ENCODE peak calls at places on chromosomes 1 and 21, in nine cellular contexts. D, C, Z, B, U, G, F, H and E are unnamed samples.

GRCh38 chr1:159889202-159889601 is 10.8 kb downstream of the CFAP45 start:
- DNase-seq in D (no peak), C (no peak), Z (no peak), B (no peak), U (no peak), G (no peak), F (no peak), H (no peak), E (no peak)

GRCh38 chr1:211938473-211939080 is 96.8 kb downstream of the INTS7 start:
- DNase-seq in D (no peak), C (no peak), Z (no peak), B (peak), U (no peak), G (no peak), F (no peak), H (no peak), E (no peak)

GRCh38 chr1:152112101-152112884 is 3.0 kb downstream of the TCHH start:
- DNase-seq in D (peak), C (no peak), Z (no peak), B (peak), U (no peak), G (peak), F (no peak), H (peak), E (peak)

GRCh38 chr1:173093721-173094450 is 43.1 kb upstream of the TNFSF18 start:
- DNase-seq in D (no peak), C (no peak), Z (no peak), B (no peak), U (no peak), G (no peak), F (no peak), H (no peak), E (no peak)

GRCh38 chr1:38489844-38490270 is 369.7 kb downstream of the RRAGC start:
- DNase-seq in D (peak), C (no peak), Z (no peak), B (peak), U (no peak), G (peak), F (no peak), H (no peak), E (peak)

GRCh38 chr1:192633533-192634258 is 2.3 kb upstream of the RGS13 start:
- DNase-seq in D (no peak), C (no peak), Z (no peak), B (no peak), U (no peak), G (no peak), F (no peak), H (no peak), E (no peak)

GRCh38 chr1:228987736-228988506 is 252.6 kb downstream of the RHOU start:
- DNase-seq in D (no peak), C (peak), Z (no peak), B (no peak), U (no peak), G (no peak), F (no peak), H (no peak), E (no peak)

GRCh38 chr21:42153046-42153685 is 65.8 kb upstream of the ABCG1 start:
- DNase-seq in D (no peak), C (peak), Z (no peak), B (no peak), U (peak), G (no peak), F (no peak), H (no peak), E (no peak)

GRCh38 chr1:54809496-54810074 is 8.5 kb upstream of the TTC22 start:
- DNase-seq in D (no peak), C (no peak), Z (no peak), B (no peak), U (no peak), G (peak), F (no peak), H (no peak), E (no peak)

GRCh38 chr1:87968259-87968955 is 639.7 kb downstream of the LMO4 start:
- DNase-seq in D (no peak), C (no peak), Z (no peak), B (peak), U (no peak), G (no peak), F (peak), H (peak), E (no peak)

GRCh38 chr1:3614755-3615742 is 3.7 kb upstream of the MEGF6 start:
- DNase-seq in D (no peak), C (no peak), Z (peak), B (no peak), U (no peak), G (no peak), F (no peak), H (no peak), E (no peak)

GRCh38 chr1:211474426-211474825 is 17.5 kb downstream of the RD3 start:
- DNase-seq in D (no peak), C (no peak), Z (no peak), B (peak), U (no peak), G (no peak), F (no peak), H (no peak), E (no peak)

GRCh38 chr1:209805875-209806760 is at the start of gene IRF6:
- DNase-seq in D (peak), C (peak), Z (no peak), B (peak), U (no peak), G (peak), F (peak), H (peak), E (peak)

GRCh38 chr1:227844320-227845114 is 29.0 kb downstream of the PRSS38 start:
- DNase-seq in D (no peak), C (no peak), Z (no peak), B (no peak), U (no peak), G (no peak), F (no peak), H (no peak), E (no peak)

GRCh38 chr1:9732123-9732971 is 80.8 kb downstream of the PIK3CD start:
- DNase-seq in D (no peak), C (no peak), Z (no peak), B (no peak), U (no peak), G (no peak), F (no peak), H (no peak), E (no peak)

GRCh38 chr1:70290248-70290647 is 64.3 kb downstream of the ANKRD13C start:
- DNase-seq in D (no peak), C (no peak), Z (no peak), B (peak), U (no peak), G (no peak), F (no peak), H (no peak), E (no peak)

GRCh38 chr1:16124377-16125087 is 31.3 kb downstream of the EPHA2 start:
- DNase-seq in D (no peak), C (peak), Z (no peak), B (no peak), U (no peak), G (peak), F (no peak), H (peak), E (no peak)

GRCh38 chr1:22418852-22419480 is 32.7 kb upstream of the ZBTB40 start:
- DNase-seq in D (no peak), C (no peak), Z (no peak), B (peak), U (no peak), G (no peak), F (no peak), H (no peak), E (no peak)

GRCh38 chr1:17668195-17668594 is 86.9 kb upstream of the ACTL8 start:
- DNase-seq in D (no peak), C (no peak), Z (no peak), B (no peak), U (no peak), G (no peak), F (no peak), H (no peak), E (no peak)

GRCh38 chr1:94707321-94708298 is 112.5 kb upstream of the SLC44A3 start:
- DNase-seq in D (no peak), C (no peak), Z (no peak), B (peak), U (no peak), G (peak), F (no peak), H (peak), E (no peak)

GRCh38 chr1:188386666-188387065 is 1557.9 kb downstream of the PLA2G4A start:
- DNase-seq in D (no peak), C (no peak), Z (no peak), B (peak), U (no peak), G (no peak), F (no peak), H (no peak), E (no peak)

GRCh38 chr21:10272216-10272615 is 249.2 kb upstream of the TPTE start:
- DNase-seq in D (no peak), C (peak), Z (no peak), B (no peak), U (no peak), G (no peak), F (no peak), H (peak), E (peak)

GRCh38 chr21:27633631-27634030 is 666.7 kb upstream of the ADAMTS5 start:
- DNase-seq in D (no peak), C (no peak), Z (no peak), B (peak), U (no peak), G (no peak), F (no peak), H (no peak), E (no peak)

GRCh38 chr1:115539736-115540135 is 102.0 kb upstream of the VANGL1 start:
- DNase-seq in D (no peak), C (no peak), Z (no peak), B (peak), U (no peak), G (no peak), F (no peak), H (no peak), E (no peak)

GRCh38 chr21:30408782-30409494 is 13.1 kb downstream of the KRTAP13-1 start:
- DNase-seq in D (peak), C (no peak), Z (no peak), B (peak), U (no peak), G (peak), F (no peak), H (peak), E (peak)

GRCh38 chr1:2212542-2213491 is 15.3 kb upstream of the SKI start:
- DNase-seq in D (peak), C (peak), Z (no peak), B (peak), U (peak), G (peak), F (peak), H (peak), E (peak)
- TF ChIP-seq CTCF in D (no peak), C (peak), Z (no peak), B (peak), U (peak), G (no peak), F (peak), H (peak), E (no peak)

GRCh38 chr1:109609881-109610280 is 9.5 kb downstream of the GNAT2 start:
- DNase-seq in D (no peak), C (no peak), Z (no peak), B (no peak), U (no peak), G (no peak), F (no peak), H (no peak), E (no peak)

GRCh38 chr1:109611308-109611950 is 8.0 kb downstream of the GNAT2 start:
- DNase-seq in D (no peak), C (no peak), Z (no peak), B (no peak), U (no peak), G (no peak), F (no peak), H (no peak), E (no peak)

GRCh38 chr1:109613396-109614147 is 5.8 kb downstream of the GNAT2 start:
- DNase-seq in D (no peak), C (no peak), Z (no peak), B (peak), U (no peak), G (no peak), F (no peak), H (no peak), E (no peak)

GRCh38 chr1:109611951-109612310 is 7.5 kb downstream of the GNAT2 start:
- DNase-seq in D (no peak), C (no peak), Z (no peak), B (no peak), U (no peak), G (no peak), F (no peak), H (no peak), E (no peak)

DNA sequence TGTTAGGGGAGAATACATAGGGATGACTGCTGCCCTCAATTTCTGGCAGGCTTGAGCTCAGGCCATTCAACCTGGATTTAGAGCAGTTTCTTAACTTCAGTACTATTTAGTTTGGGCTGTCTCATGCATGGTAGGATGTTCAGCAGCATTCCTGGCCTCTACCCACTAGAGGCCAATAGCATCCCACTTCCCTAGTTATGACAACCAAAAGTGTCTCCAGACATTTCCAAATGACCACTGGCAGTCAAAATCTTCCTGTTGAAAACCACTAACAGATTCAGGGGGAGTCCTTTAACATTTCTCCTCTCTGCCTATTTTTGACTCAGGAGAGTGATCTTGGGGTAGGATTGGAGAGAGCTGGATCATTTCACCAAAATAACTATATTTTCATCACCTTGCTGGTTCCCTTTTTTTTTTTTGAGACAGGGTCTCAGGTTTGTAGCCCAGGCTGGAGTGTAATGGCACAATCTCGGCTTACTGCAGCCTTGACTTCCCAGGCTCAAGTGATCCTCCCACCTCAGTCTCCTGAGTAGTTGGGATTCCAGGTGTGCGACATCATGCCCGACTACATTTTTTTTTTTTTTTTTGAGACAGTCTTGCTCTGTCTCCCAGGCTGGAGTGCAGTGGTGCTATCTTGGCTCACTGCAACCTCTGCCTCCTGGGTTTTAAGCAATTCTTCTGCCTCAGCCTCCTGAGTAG is 8.7 kb downstream of the GNAT2 start:
- DNase-seq in D (no peak), C (no peak), Z (no peak), B (no peak), U (no peak), G (no peak), F (no peak), H (no peak), E (no peak)
- TF ChIP-seq CTCF in D (no peak), C (no peak), Z (no peak), B (no peak), U (no peak), G (no peak), F (no peak), H (no peak), E (no peak)

DNA sequence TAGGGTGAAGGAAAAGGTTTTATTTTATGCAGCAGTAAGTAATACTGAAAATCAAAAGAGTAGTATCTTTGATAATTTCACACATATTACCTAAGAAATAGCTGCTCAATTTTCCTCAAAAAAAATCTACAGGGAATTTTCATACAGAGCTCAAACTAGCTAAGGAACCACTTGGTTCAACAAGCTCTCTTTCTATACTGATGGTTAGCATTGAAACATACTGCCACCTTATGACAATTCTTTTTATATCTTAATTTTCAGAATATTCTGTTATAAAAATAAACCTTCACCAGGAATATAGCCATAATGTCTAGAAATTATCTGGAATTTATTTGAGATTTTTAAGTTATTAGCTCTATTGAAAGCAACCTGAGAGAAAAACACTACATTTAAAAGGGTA is 142.1 kb downstream of the DPYD start:
- DNase-seq in D (no peak), C (no peak), Z (no peak), B (peak), U (no peak), G (no peak), F (no peak), H (no peak), E (no peak)
- TF ChIP-seq CTCF in D (no peak), C (peak), Z (no peak), B (no peak), U (no peak), G (no peak), F (no peak), H (no peak), E (no peak)

GRCh38 chr1:230301322-230301721 is 124.8 kb downstream of the PGBD5 start:
- DNase-seq in D (no peak), C (no peak), Z (no peak), B (no peak), U (no peak), G (peak), F (no peak), H (no peak), E (no peak)

GRCh38 chr1:230301820-230302219 is 124.3 kb downstream of the PGBD5 start:
- DNase-seq in D (no peak), C (no peak), Z (no peak), B (no peak), U (no peak), G (peak), F (no peak), H (no peak), E (no peak)

GRCh38 chr1:230300322-230301301 is 125.5 kb downstream of the PGBD5 start:
- DNase-seq in D (no peak), C (no peak), Z (no peak), B (no peak), U (no peak), G (peak), F (no peak), H (no peak), E (no peak)

GRCh38 chr1:230303822-230304221 is 122.3 kb downstream of the PGBD5 start:
- DNase-seq in D (no peak), C (no peak), Z (no peak), B (peak), U (no peak), G (no peak), F (no peak), H (no peak), E (no peak)

DNA sequence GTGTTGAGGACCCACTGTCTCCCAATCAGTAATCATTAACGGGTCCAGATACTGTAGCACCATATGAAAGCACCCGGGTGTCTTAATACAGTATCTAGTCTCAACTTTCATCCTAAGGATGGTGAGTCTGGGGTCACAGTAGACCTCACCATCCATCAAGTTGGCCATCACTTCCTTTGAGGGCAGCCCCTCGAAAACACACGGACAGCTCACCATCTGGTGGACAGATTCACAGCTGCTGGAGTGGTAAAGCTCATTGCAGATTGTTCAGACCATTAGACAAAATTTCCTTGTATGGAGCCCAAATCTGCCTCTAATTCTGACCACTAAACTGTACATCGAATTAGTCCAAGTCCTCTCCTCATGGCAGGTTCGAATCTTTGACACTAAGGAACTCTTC is 123.1 kb downstream of the PGBD5 start:
- DNase-seq in D (no peak), C (no peak), Z (no peak), B (peak), U (no peak), G (no peak), F (no peak), H (no peak), E (no peak)
- TF ChIP-seq CTCF in D (no peak), C (no peak), Z (no peak), B (no peak), U (no peak), G (no peak), F (no peak), H (no peak), E (no peak)

DNA sequence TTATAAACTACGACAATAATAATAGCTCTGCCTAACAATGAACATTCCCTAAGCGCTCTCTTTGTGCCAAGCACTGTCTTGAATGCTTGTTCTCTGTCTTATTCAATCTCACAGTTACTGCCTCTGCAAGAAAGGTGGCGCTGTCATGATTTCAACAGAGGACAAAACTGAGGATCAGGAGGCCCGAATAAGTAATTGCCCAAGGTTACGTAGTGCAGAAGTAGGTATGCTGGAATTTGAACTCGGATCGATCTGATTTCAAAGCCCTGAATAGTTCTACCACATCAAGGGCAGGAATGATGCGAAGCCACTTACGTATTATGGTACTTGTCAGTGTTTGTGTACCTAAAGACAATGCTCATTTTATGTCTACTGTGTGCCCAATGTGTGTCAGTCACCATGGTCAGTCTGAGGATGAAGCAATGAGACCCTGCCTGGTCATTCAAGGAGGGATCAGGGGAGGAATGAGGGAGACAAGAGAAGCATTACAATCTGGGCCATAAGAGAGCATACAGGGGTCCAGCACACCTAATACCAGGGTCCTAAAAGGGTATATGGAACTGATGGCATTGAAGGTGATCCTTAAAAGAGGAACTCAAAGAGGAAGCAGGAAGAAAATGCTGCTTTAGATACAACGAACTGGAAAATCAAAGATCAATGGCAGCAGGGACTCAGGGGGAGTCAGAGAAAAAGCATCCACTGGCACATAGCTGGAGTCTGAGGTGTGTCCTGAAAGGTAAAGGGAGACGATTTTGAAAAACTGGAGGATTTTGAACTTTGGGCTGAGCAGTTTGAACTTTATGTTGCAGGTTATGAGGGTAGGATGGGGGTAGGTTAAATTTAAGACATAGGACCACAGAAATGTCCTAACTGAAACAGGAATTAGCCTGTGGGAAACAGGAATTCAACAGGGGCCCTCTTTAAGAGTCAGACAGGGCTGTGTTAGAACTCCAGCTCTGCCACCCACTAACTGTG is 389.1 kb downstream of the PLPP3 start:
- DNase-seq in D (no peak), C (no peak), Z (no peak), B (no peak), U (no peak), G (no peak), F (no peak), H (no peak), E (peak)
- TF ChIP-seq CTCF in D (peak), C (peak), Z (peak), B (no peak), U (no peak), G (no peak), F (no peak), H (peak), E (peak)

GRCh38 chr1:234090212-234091064 is 186.0 kb downstream of the SLC35F3 start:
- DNase-seq in D (no peak), C (no peak), Z (no peak), B (no peak), U (no peak), G (no peak), F (no peak), H (no peak), E (no peak)

GRCh38 chr1:234093107-234093506 is 188.6 kb downstream of the SLC35F3 start:
- DNase-seq in D (no peak), C (no peak), Z (no peak), B (no peak), U (no peak), G (no peak), F (no peak), H (no peak), E (no peak)

GRCh38 chr1:234091065-234091401 is 186.6 kb downstream of the SLC35F3 start:
- DNase-seq in D (no peak), C (no peak), Z (no peak), B (no peak), U (no peak), G (no peak), F (no peak), H (no peak), E (no peak)

GRCh38 chr1:234093741-234094140 is 189.3 kb downstream of the SLC35F3 start:
- DNase-seq in D (no peak), C (no peak), Z (no peak), B (no peak), U (peak), G (peak), F (peak), H (no peak), E (no peak)

GRCh38 chr1:234089396-234089795 is 184.9 kb downstream of the SLC35F3 start:
- DNase-seq in D (peak), C (no peak), Z (no peak), B (no peak), U (no peak), G (no peak), F (no peak), H (no peak), E (peak)
- TF ChIP-seq CTCF in D (peak), C (no peak), Z (peak), B (no peak), U (no peak), G (no peak), F (no peak), H (no peak), E (peak)